ENCODE peak calls at places on chromosomes 16 and 17, in four cellular contexts. L is IMR-90; K is GM13977; Y is activated T-helper 9 cell treated with anti-CD3 and anti-CD28 coated beads, Interleukin-2, amount 50 U/mL, for 16 hours. X is an unnamed sample.

GRCh38 chr17:16942141-16943031 is 29.5 kb downstream of the TNFRSF13B start:
- DNase-seq in Y (no peak), K (no peak), L (peak), X (no peak)

GRCh38 chr17:17765359-17765758 is 71.4 kb downstream of the SREBF1 start:
- DNase-seq in Y (no peak), K (no peak), L (peak), X (no peak)

GRCh38 chr16:30992931-30993816 is 8.2 kb downstream of the HSD3B7 start:
- DNase-seq in Y (no peak), L (no peak), K (no peak), X (peak)

GRCh38 chr17:1649116-1649843 is 386 bp downstream of the RILP start:
- DNase-seq in L (peak), K (peak), Y (peak), X (peak)

GRCh38 chr17:65020284-65020683 is 36.3 kb downstream of the GNA13 start:
- DNase-seq in Y (no peak), L (peak), K (no peak), X (peak)

GRCh38 chr17:44218344-44219125 is 940 bp downstream of the UBTF start:
- DNase-seq in Y (peak), L (peak), K (peak), X (peak)

GRCh38 chr16:81251871-81252270 is 13.4 kb downstream of the BCO1 start:
- DNase-seq in K (no peak), L (peak), Y (no peak), X (no peak)

GRCh38 chr16:11295672-11296071 is 14.5 kb upstream of the PRM1 start:
- DNase-seq in K (no peak), L (no peak), Y (no peak), X (no peak)

GRCh38 chr16:66906916-66907836 is 11.5 kb downstream of the CDH16 start:
- DNase-seq in Y (no peak), L (no peak), K (no peak), X (no peak)

GRCh38 chr17:67245694-67246397 is 850 bp upstream of the HELZ start:
- DNase-seq in K (peak), Y (peak), L (no peak), X (no peak)

GRCh38 chr17:45050680-45051059 is 762 bp downstream of the DCAKD start:
- DNase-seq in Y (peak), K (no peak), L (peak), X (no peak)

GRCh38 chr17:73613947-73614655 is 30.1 kb downstream of the SDK2 start:
- DNase-seq in K (no peak), Y (no peak), L (no peak), X (no peak)

GRCh38 chr17:75181608-75182318 is 996 bp downstream of the SUMO2 start:
- DNase-seq in L (no peak), K (peak), Y (peak), X (peak)

GRCh38 chr17:27378482-27379200 is 77.6 kb upstream of the KSR1 start:
- DNase-seq in Y (no peak), K (no peak), L (no peak), X (no peak)

GRCh38 chr17:19752216-19753048 is 4.3 kb upstream of the ALDH3A1 start:
- DNase-seq in Y (no peak), L (no peak), K (no peak), X (no peak)

GRCh38 chr16:84836234-84836647 is 16.5 kb downstream of the CRISPLD2 start:
- DNase-seq in Y (no peak), K (no peak), L (peak), X (no peak)

GRCh38 chr17:7575959-7576358 is 3.5 kb upstream of the CD68 start:
- DNase-seq in K (no peak), L (no peak), Y (no peak), X (no peak)

GRCh38 chr16:54846761-54847160 is 83.9 kb upstream of the IRX5 start:
- DNase-seq in K (no peak), Y (no peak), L (no peak), X (no peak)

GRCh38 chr17:73445466-73445865 is 133.7 kb upstream of the CDC42EP4 start:
- DNase-seq in K (no peak), L (no peak), Y (no peak), X (no peak)

GRCh38 chr17:63275968-63276349 is 170.1 kb downstream of the CYB561 start:
- DNase-seq in L (no peak), Y (no peak), K (no peak), X (no peak)

GRCh38 chr17:9802294-9802693 is 10.9 kb upstream of the DHRS7C start:
- DNase-seq in L (no peak), Y (no peak), K (no peak), X (no peak)

GRCh38 chr17:76843703-76844484 is 24.3 kb upstream of the MGAT5B start:
- DNase-seq in L (no peak), K (no peak), Y (no peak), X (peak)

GRCh38 chr17:57468932-57469775 is 212.8 kb downstream of the MSI2 start:
- DNase-seq in L (no peak), Y (no peak), K (peak), X (peak)

X was measured in MV-4-11.